ENCODE peak calls at places on chromosomes 13 and 19, in six cellular contexts. W, L, H, O, N and M are unnamed samples.

GRCh38 chr13:44272692-44273091 is 100.9 kb upstream of the SERP2 start:
- DNase-seq in O (no peak), H (no peak), N (no peak), L (no peak), W (no peak), M (no peak)

GRCh38 chr13:32056316-32056715 is 24.7 kb downstream of the FRY start:
- DNase-seq in W (no peak), L (no peak), O (no peak), N (no peak), H (peak), M (peak)

GRCh38 chr19:33520844-33521479 is 629 bp downstream of the PEPD start:
- DNase-seq in H (peak), W (no peak), O (no peak), L (no peak), N (peak), M (no peak)

GRCh38 chr13:103931885-103932284 is 865.7 kb upstream of the SLC10A2 start:
- DNase-seq in L (no peak), W (no peak), O (no peak), N (no peak), H (no peak), M (no peak)

GRCh38 chr19:28602675-28603298 is 610.2 kb downstream of the UQCRFS1 start:
- DNase-seq in W (no peak), H (no peak), O (no peak), N (no peak), L (no peak), M (no peak)

GRCh38 chr13:104740616-104741222 is 1674.5 kb upstream of the SLC10A2 start:
- DNase-seq in O (no peak), W (no peak), N (no peak), H (no peak), L (no peak), M (no peak)

GRCh38 chr13:80141114-80141849 is 199.6 kb downstream of the SPRY2 start:
- DNase-seq in W (peak), N (no peak), H (no peak), L (peak), O (peak), M (no peak)

GRCh38 chr13:96460571-96460970 is 370.7 kb downstream of the HS6ST3 start:
- DNase-seq in W (peak), L (no peak), N (no peak), O (no peak), H (no peak), M (peak)

GRCh38 chr13:99040536-99041141 is 62.8 kb upstream of the DOCK9 start:
- DNase-seq in L (no peak), N (no peak), W (no peak), O (no peak), H (no peak), M (no peak)

GRCh38 chr19:5403968-5404640 is 51.1 kb upstream of the ZNRF4 start:
- DNase-seq in L (peak), N (peak), O (peak), W (peak), H (peak), M (peak)

GRCh38 chr13:113411216-113412023 is 41.9 kb downstream of the ADPRHL1 start:
- DNase-seq in O (peak), L (peak), N (no peak), H (peak), W (peak), M (no peak)

GRCh38 chr13:97344250-97345175 is 89.5 kb upstream of the RAP2A start:
- DNase-seq in L (no peak), N (peak), H (peak), O (peak), W (peak), M (no peak)

GRCh38 chr19:17847538-17848366 is at the start of gene JAK3:
- DNase-seq in O (peak), L (no peak), H (peak), N (peak), W (peak), M (no peak)

GRCh38 chr13:50275392-50276063 is 260.3 kb downstream of the KCNRG start:
- DNase-seq in O (no peak), L (no peak), N (no peak), H (no peak), W (no peak), M (peak)

GRCh38 chr19:51339687-51340656 is 2.0 kb downstream of the VSIG10L start:
- DNase-seq in O (peak), H (peak), L (peak), W (peak), N (peak), M (peak)

GRCh38 chr19:47210689-47211316 is 20.2 kb downstream of the BBC3 start:
- DNase-seq in O (peak), H (peak), W (peak), L (peak), N (peak), M (no peak)

GRCh38 chr13:33105387-33106005 is 89.3 kb downstream of the KL start:
- DNase-seq in W (no peak), N (no peak), O (no peak), L (no peak), H (no peak), M (no peak)

GRCh38 chr13:42064966-42065365 is 16.5 kb downstream of the DGKH start:
- DNase-seq in L (no peak), N (no peak), W (no peak), H (no peak), O (no peak), M (no peak)

GRCh38 chr13:95704510-95704909 is 27.6 kb downstream of the DNAJC3 start:
- DNase-seq in W (no peak), N (no peak), H (no peak), L (no peak), O (no peak), M (no peak)

GRCh38 chr19:57099199-57099661 is 20.6 kb upstream of the USP29 start:
- DNase-seq in O (peak), N (peak), H (peak), L (peak), W (peak), M (peak)

GRCh38 chr13:42997381-42997780 is 5.3 kb upstream of the EPSTI1 start:
- DNase-seq in H (no peak), W (peak), O (no peak), L (no peak), N (no peak), M (no peak)

GRCh38 chr19:35090160-35090794 is 25.3 kb upstream of the FXYD3 start:
- DNase-seq in N (peak), O (no peak), L (no peak), W (peak), H (peak), M (peak)

GRCh38 chr13:94549241-94550029 is 46.5 kb downstream of the TGDS start:
- DNase-seq in W (peak), H (peak), L (peak), N (peak), O (peak), M (peak)
- TF ChIP-seq CTCF in W (no peak), H (no peak), L (peak), N (no peak), O (peak), M (no peak)

GRCh38 chr19:8446055-8446709 is 1.4 kb downstream of the HNRNPM start:
- DNase-seq in N (no peak), H (no peak), W (no peak), O (no peak), L (peak), M (no peak)
- H3K4me3 ChIP-seq in N (peak), H (peak), W (peak), O (peak), L (peak), M (peak)

GRCh38 chr19:45406165-45406956 is at the start of gene POLR1G:
- DNase-seq in H (peak), O (peak), N (peak), L (peak), W (peak), M (no peak)
- TF ChIP-seq CTCF in H (no peak), O (no peak), N (no peak), L (peak), W (no peak), M (no peak)

DNA sequence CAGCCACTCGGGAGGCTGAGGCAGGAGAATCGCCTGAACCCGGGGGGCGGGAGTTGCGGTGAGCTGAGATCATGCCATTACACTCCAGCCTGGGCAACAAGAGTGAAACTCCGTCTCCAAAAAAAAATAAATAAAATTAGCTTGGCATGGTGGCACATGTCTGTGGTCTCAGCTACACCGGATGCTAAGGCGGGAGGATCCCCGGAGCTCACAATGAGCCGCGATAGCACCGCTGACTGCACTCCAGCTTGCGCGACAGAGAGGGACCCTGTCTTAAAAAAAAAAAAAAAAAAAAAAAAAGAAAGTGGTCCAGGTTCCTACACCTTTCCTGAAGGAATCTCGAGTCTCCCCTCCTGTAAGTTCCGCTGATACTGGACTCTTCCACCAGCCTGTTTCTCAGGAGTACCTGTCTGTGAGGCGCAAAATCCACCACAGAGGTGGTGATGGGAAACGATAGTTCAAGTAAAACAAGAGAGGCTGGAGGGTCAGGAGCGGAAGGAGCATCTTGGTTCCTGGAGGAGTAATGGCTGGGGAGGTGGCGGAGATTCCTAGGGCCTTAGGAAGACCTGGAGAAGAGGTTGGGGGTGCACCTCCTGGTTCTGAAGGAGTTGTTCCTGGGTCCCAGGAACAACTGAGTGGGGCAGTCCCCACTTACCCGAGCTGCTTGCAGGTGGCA is 468 bp downstream of the FUT1 start:
- DNase-seq in H (no peak), N (no peak), L (no peak), W (no peak), O (no peak), M (no peak)
- H3K4me3 ChIP-seq in H (peak), N (peak), L (peak), W (peak), O (peak), M (peak)